ENCODE peak calls at places on chromosomes 2 and 18, in nine cellular contexts. D, J, F, H, X, Y, E, M and Z are unnamed samples.

GRCh38 chr18:8704361-8705279 is 736 bp upstream of the MTCL1 start:
- DNase-seq in F (peak), D (peak), E (peak), H (peak), X (peak), M (peak), Y (peak), J (peak), Z (peak)

GRCh38 chr2:85656468-85656867 is 11.5 kb downstream of the SFTPB start:
- DNase-seq in E (no peak), H (peak), X (no peak), J (peak), Y (no peak), F (no peak), D (no peak), M (no peak), Z (no peak)

GRCh38 chr2:231470246-231470900 is 6.1 kb upstream of the NCL start:
- DNase-seq in H (no peak), X (no peak), D (no peak), Y (no peak), J (no peak), M (no peak), F (no peak), E (no peak), Z (no peak)

GRCh38 chr2:164737612-164738081 is 104.0 kb downstream of the COBLL1 start:
- DNase-seq in M (peak), J (peak), Y (peak), X (peak), E (peak), F (no peak), D (peak), H (peak), Z (peak)

GRCh38 chr18:56447972-56448371 is 190.4 kb downstream of the TXNL1 start:
- DNase-seq in F (no peak), E (no peak), J (no peak), H (no peak), X (no peak), D (no peak), M (no peak), Y (no peak), Z (peak)

GRCh38 chr2:46866770-46867246 is 48.8 kb downstream of the MCFD2 start:
- DNase-seq in D (no peak), E (peak), F (no peak), M (peak), X (no peak), J (no peak), H (peak), Y (no peak), Z (no peak)

GRCh38 chr2:235618039-235618438 is 124.2 kb downstream of the AGAP1 start:
- DNase-seq in H (peak), Y (no peak), M (peak), E (no peak), X (no peak), J (no peak), F (no peak), D (no peak), Z (peak)

GRCh38 chr2:239456940-239457339 is 56.1 kb upstream of the HDAC4 start:
- DNase-seq in E (peak), J (no peak), H (no peak), Y (no peak), X (no peak), D (no peak), F (no peak), M (no peak), Z (no peak)

GRCh38 chr2:234577191-234577590 is 80.3 kb upstream of the ARL4C start:
- DNase-seq in M (no peak), F (no peak), E (no peak), Y (no peak), D (no peak), H (no peak), J (no peak), X (no peak), Z (no peak)